ENCODE peak calls at places on chromosome 14, in six cellular contexts. B, Q, X, C, G and W are unnamed samples.

GRCh38 chr14:81400852-81401251 is 728 bp upstream of the STON2 start:
- DNase-seq in B (no peak), Q (no peak), X (no peak), C (no peak), G (peak), W (peak)

GRCh38 chr14:88802596-88802995 is 9.8 kb upstream of the EML5 start:
- DNase-seq in B (no peak), Q (no peak), X (no peak), C (no peak), G (no peak), W (no peak)

GRCh38 chr14:72155379-72155993 is 223.3 kb downstream of the RGS6 start:
- DNase-seq in B (no peak), Q (no peak), X (no peak), C (no peak), G (no peak), W (no peak)

GRCh38 chr14:64119535-64119934 is 174.6 kb downstream of the ESR2 start:
- DNase-seq in B (no peak), Q (no peak), X (no peak), C (no peak), G (no peak), W (no peak)

GRCh38 chr14:38824691-38825090 is 278.3 kb downstream of the SEC23A start:
- DNase-seq in B (no peak), Q (no peak), X (no peak), C (no peak), G (no peak), W (no peak)

GRCh38 chr14:52220924-52221802 is 46.3 kb upstream of the PTGDR start:
- DNase-seq in B (no peak), Q (no peak), X (no peak), C (no peak), G (no peak), W (no peak)

GRCh38 chr14:63473194-63473788 is 69.9 kb downstream of the PPP2R5E start:
- DNase-seq in B (no peak), Q (no peak), X (no peak), C (peak), G (no peak), W (no peak)

GRCh38 chr14:22824711-22825359 is 4.9 kb upstream of the MRPL52 start:
- DNase-seq in B (no peak), Q (no peak), X (no peak), C (no peak), G (no peak), W (peak)

GRCh38 chr14:23057757-23058653 is 685 bp upstream of the CDH24 start:
- DNase-seq in B (peak), Q (peak), X (peak), C (peak), G (peak), W (peak)

GRCh38 chr14:91575469-91576208 is 65.5 kb upstream of the PPP4R3A start:
- DNase-seq in B (no peak), Q (no peak), X (no peak), C (no peak), G (no peak), W (no peak)

GRCh38 chr14:63752449-63753169 is 24.7 kb upstream of the SGPP1 start:
- DNase-seq in B (no peak), Q (no peak), X (peak), C (peak), G (no peak), W (no peak)

GRCh38 chr14:36747411-36748184 is 85.9 kb downstream of the PAX9 start:
- DNase-seq in B (no peak), Q (no peak), X (no peak), C (no peak), G (no peak), W (no peak)

GRCh38 chr14:61511558-61511924 is 183.8 kb upstream of the HIF1A start:
- DNase-seq in B (no peak), Q (no peak), X (no peak), C (no peak), G (no peak), W (peak)

GRCh38 chr14:101481557-101481956 is 79.7 kb upstream of the DIO3 start:
- DNase-seq in B (no peak), Q (no peak), X (peak), C (no peak), G (no peak), W (no peak)

GRCh38 chr14:55123101-55123500 is 6.0 kb upstream of the LGALS3 start:
- DNase-seq in B (no peak), Q (peak), X (no peak), C (no peak), G (no peak), W (no peak)
- H3K27ac ChIP-seq in B (no peak), Q (no peak), X (peak), C (no peak), G (peak), W (no peak)

DNA sequence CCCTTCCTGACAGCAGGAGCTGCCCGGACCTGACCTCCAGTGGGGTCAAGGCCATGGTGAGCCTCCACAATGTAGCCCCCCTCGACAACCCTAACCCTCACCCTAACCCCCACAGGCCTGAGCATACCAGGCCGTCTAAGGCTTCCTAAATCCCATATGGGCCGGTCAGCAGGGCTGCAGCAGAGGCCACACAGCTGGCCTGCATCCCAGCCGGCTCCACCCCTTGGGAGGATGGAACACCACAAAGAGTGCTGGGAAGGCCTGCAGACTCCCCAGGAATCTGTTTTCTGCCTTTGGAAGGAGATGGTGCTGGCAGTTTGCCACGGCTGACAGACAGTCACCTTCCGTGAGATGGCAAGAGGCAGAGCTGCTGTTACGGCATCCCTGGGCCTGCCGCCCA is 2.8 kb downstream of the TMEM179 start:
- DNase-seq in B (no peak), Q (peak), X (no peak), C (no peak), G (no peak), W (no peak)
- H3K27ac ChIP-seq in B (no peak), Q (no peak), X (no peak), C (no peak), G (no peak), W (no peak)

DNA sequence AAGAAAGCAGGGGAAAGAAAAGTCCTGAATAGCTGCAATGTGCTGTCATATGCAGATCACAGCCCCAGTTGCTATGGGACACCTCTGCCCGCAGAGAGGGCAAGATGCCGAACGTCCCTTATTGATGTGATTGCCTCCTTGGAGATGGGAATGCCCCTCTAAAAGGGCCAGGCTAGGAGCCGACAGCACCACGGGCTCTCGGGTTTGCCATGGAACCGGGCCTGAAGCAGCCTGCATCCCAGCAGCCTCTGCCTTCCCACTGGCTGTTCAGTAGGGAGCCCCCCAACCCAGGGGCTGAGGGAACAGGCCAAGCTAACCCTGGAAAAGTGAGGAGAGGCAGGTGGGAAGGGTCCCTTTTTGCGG is 223.3 kb downstream of the ZFP36L1 start:
- DNase-seq in B (no peak), Q (no peak), X (no peak), C (no peak), G (no peak), W (no peak)
- H3K27ac ChIP-seq in B (no peak), Q (peak), X (peak), C (no peak), G (peak), W (peak)

GRCh38 chr14:32422440-32422839 is 93.3 kb downstream of the AKAP6 start:
- DNase-seq in B (no peak), Q (no peak), X (no peak), C (no peak), G (no peak), W (no peak)

GRCh38 chr14:32414808-32415255 is 85.7 kb downstream of the AKAP6 start:
- DNase-seq in B (no peak), Q (no peak), X (no peak), C (no peak), G (no peak), W (no peak)

GRCh38 chr14:32417956-32418552 is 89.0 kb downstream of the AKAP6 start:
- DNase-seq in B (no peak), Q (no peak), X (peak), C (no peak), G (no peak), W (peak)

GRCh38 chr14:32421781-32422180 is 92.7 kb downstream of the AKAP6 start:
- DNase-seq in B (no peak), Q (no peak), X (no peak), C (no peak), G (no peak), W (no peak)

DNA sequence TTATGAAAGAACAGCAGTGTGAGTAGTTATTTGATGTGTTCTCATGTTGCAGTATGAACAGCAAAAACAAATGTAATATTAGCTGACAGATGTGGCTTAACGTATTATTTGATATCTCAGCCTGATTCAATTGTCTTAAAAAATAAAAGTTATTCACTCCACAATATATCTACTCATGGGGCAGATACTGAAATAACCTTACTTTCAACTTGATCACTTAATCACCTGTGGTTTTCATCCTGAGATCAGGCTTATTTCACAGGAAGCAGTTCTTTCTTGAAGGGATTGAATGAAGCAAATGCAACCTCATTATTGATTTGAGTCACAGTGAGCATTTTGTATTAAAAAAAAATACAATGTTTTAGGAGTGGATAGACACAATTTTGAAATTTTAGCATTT is 90.3 kb downstream of the AKAP6 start:
- DNase-seq in B (no peak), Q (no peak), X (no peak), C (no peak), G (no peak), W (no peak)
- H3K27ac ChIP-seq in B (no peak), Q (no peak), X (no peak), C (no peak), G (no peak), W (no peak)

GRCh38 chr14:95664046-95664445 is 22.2 kb upstream of the TCL1B start:
- DNase-seq in B (no peak), Q (no peak), X (peak), C (no peak), G (no peak), W (peak)

GRCh38 chr14:95663226-95663797 is 22.9 kb upstream of the TCL1B start:
- DNase-seq in B (no peak), Q (no peak), X (peak), C (no peak), G (no peak), W (no peak)

GRCh38 chr14:95662376-95663186 is 23.6 kb upstream of the TCL1B start:
- DNase-seq in B (no peak), Q (no peak), X (no peak), C (no peak), G (no peak), W (no peak)

GRCh38 chr14:95660550-95661515 is 25.4 kb upstream of the TCL1B start:
- DNase-seq in B (no peak), Q (no peak), X (no peak), C (no peak), G (no peak), W (no peak)

DNA sequence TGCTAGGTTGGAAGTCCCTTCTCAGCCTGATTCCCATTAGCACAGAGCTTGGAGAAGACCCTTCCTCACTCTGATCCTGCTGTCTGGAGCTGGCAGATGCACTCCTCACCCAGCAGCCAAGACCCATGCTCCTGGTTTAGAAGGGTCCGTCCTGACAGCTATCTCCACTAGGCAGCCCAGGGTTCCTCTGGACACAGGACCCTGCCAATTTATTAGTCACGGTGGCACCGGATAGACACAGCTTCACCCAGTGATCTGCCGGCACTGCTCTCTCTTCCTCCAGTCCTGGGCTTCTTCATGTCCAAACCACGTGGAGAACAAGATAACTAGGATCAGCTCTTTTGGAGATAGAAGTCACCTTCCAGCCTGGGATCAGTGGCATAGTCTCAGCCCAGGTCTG is 26.2 kb upstream of the TCL1B start:
- DNase-seq in B (no peak), Q (no peak), X (no peak), C (no peak), G (no peak), W (no peak)
- H3K27ac ChIP-seq in B (no peak), Q (no peak), X (no peak), C (no peak), G (no peak), W (no peak)

DNA sequence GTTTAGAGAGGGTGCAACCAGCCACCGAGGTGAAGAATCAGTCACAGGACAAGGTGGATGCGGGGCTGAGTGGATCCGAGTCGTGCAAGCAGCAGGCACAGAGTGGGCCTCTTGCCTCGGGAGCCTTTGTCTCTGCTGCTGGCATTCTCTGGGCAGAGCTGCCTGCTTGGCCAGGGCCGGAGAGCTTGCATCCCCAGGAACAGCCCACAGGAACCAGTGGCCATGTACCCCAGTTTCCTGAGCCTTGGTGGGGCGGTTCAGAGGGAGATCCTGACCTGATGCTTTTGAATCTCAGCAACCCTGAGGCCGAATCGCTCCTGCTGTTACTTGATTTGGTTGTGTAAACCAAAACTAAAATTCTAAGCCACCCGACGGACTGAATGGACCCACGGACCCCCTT is 50.1 kb upstream of the EIF5 start:
- DNase-seq in B (no peak), Q (no peak), X (no peak), C (no peak), G (no peak), W (no peak)
- H3K27ac ChIP-seq in B (no peak), Q (no peak), X (no peak), C (no peak), G (no peak), W (no peak)

DNA sequence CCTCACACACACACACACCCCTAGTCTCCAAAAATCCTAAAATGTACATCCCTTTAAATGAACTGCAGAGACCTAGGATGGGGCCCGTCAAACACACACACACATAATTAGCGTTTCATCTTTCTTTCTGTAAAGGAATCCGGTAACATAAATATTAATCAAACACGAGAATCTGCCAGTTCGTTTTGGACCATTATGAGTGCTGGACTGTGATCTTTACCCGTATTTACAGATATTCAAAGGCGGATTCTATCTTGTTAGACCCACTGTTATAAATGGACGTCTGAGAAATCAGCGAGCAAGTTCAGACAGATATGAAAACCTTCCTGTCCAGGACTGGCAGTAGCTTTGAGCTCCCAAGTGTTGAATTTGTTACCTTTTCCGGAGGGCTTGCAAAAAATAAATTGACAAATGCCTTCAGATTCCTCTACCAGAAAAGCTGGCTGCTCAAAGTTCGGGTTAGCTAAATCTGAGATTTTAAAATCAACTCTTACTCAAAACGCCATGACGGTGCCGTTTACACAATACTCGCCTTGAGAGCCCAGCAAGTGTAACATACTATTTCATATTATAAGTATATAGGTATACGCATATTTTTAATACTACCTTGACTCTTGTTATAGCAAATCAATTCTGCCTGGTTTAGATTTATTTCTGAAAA is 27.6 kb downstream of the BCL11B start:
- DNase-seq in B (no peak), Q (no peak), X (no peak), C (no peak), G (no peak), W (peak)
- H3K27ac ChIP-seq in B (peak), Q (no peak), X (no peak), C (no peak), G (peak), W (peak)